ENCODE peak calls at places on chromosomes 5 and 9, in ten cellular contexts. F is hepatocyte; M is adrenal gland; B is mesothelial cell of epicardium; K is A549; L is colonic mucosa; V is astrocyte of the cerebellum; O is heart right ventricle; R is HFFc6; D is CD8-positive, alpha-beta T cell. X is an unnamed sample.
A peak's percentile ranks its signal among the peaks of the same experiment; 100 is the strongest.

GRCh38 chr9:28471261-28471660 is 898.0 kb upstream of the C9orf72 start:
- DNase-seq in F (no peak), M (no peak), B (no peak), K (no peak), L (no peak), V (no peak), O (no peak), R (no peak), D (no peak), X (no peak)

GRCh38 chr9:88804289-88804596 is 187.0 kb upstream of the S1PR3 start:
- DNase-seq in F (no peak), M (no peak), B (no peak), K (no peak), L (no peak), V (no peak), O (no peak), R (peak; percentile 28), D (no peak), X (no peak)

GRCh38 chr9:79764377-79764776 is 192.6 kb downstream of the TLE4 start:
- DNase-seq in F (peak; percentile 30), M (peak; percentile 2), B (no peak), K (peak; percentile 31), L (peak; percentile 30), V (peak; percentile 99), O (peak; percentile 19), R (peak; percentile 99), D (no peak), X (no peak)

GRCh38 chr9:132175431-132175830 is 13.6 kb downstream of the NTNG2 start:
- DNase-seq in F (no peak), M (no peak), B (no peak), K (no peak), L (no peak), V (no peak), O (no peak), R (no peak), D (no peak), X (no peak)

GRCh38 chr5:179914032-179914755 is 6.5 kb upstream of the TBC1D9B start:
- DNase-seq in F (no peak), M (no peak), B (no peak), K (peak; percentile 74), L (peak; percentile 68), V (no peak), O (no peak), R (peak; percentile 43), D (no peak), X (no peak)

GRCh38 chr5:17327048-17327447 is 109.6 kb downstream of the BASP1 start:
- DNase-seq in F (peak; percentile 34), M (no peak), B (no peak), K (no peak), L (no peak), V (no peak), O (no peak), R (no peak), D (no peak), X (no peak)

GRCh38 chr5:179755022-179755421 is 22.4 kb downstream of the MAML1 start:
- DNase-seq in F (peak; percentile 38), M (no peak), B (no peak), K (no peak), L (no peak), V (no peak), O (no peak), R (no peak), D (no peak), X (no peak)

GRCh38 chr5:16992444-16992843 is 56.4 kb upstream of the MYO10 start:
- DNase-seq in F (no peak), M (no peak), B (no peak), K (no peak), L (no peak), V (peak; percentile 18), O (no peak), R (no peak), D (no peak), X (no peak)

GRCh38 chr9:94808926-94809700 is 82.6 kb downstream of the AOPEP start:
- DNase-seq in F (no peak), M (no peak), B (no peak), K (no peak), L (no peak), V (no peak), O (no peak), R (no peak), D (no peak), X (no peak)

GRCh38 chr5:118224546-118224945 is 763.8 kb downstream of the DTWD2 start:
- DNase-seq in F (no peak), M (no peak), B (no peak), K (no peak), L (no peak), V (peak; percentile 85), O (no peak), R (no peak), D (no peak), X (no peak)

GRCh38 chr5:14147210-14147609 is 4.1 kb downstream of the TRIO start:
- DNase-seq in F (no peak), M (peak; percentile 21), B (no peak), K (no peak), L (no peak), V (no peak), O (no peak), R (no peak), D (no peak), X (no peak)

GRCh38 chr5:90418214-90418613 is 8.7 kb upstream of the CETN3 start:
- DNase-seq in F (no peak), M (no peak), B (no peak), K (no peak), L (no peak), V (no peak), O (no peak), R (no peak), D (no peak), X (no peak)

GRCh38 chr5:43193171-43193951 is 1.3 kb downstream of the NIM1K start:
- DNase-seq in F (peak; percentile 57), M (peak; percentile 66), B (no peak), K (peak; percentile 78), L (no peak), V (peak; percentile 74), O (no peak), R (peak; percentile 97), D (no peak), X (no peak)

GRCh38 chr9:109014267-109015025 is 1.1 kb upstream of the CTNNAL1 start:
- DNase-seq in F (peak; percentile 70), M (peak; percentile 52), B (no peak), K (peak; percentile 17), L (peak; percentile 22), V (peak; percentile 22), O (peak; percentile 20), R (peak; percentile 28), D (no peak), X (no peak)

DNA sequence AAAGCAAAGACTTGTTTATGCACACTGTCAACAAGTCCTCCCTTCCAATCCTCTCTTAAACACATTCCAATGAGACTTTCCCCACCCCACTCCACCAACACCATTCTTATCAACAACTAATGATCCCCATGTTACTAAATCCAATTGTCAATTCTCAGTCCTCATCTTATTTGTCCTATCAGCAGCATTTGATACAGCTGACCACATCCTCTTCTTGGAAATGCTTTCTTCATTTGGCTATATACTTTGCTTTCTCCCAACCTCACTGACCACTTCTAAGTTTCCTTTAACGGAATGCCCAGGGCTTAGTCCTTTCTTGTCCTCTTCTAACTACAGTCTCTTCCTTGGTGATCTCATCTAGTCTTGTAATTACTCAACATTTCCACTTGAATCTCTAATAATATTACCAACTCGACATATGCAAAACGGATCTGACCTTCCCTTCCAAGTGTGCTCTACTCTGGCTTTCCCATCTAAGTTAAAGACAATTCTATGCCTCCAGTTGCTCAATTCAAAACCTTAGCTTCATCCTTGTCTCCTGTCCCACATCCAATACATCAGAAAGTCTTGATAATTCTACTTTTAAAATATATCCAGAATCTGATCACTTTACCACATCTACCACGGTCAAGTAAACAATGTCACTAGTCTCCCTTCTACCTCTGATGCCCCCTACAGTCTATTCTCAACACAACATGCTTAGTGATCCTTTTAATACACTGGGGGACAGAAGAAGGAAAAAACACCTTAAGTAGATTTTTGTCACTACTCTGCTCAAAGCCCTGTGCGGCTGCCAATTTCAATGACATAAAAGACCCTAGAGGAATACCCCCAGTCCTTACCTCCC is 25.5 kb downstream of the AGTPBP1 start:
- DNase-seq in F (no peak), M (no peak), B (no peak), K (no peak), L (no peak), V (no peak), O (no peak), R (no peak), D (no peak), X (no peak)
- TF ChIP-seq CTCF in F (no peak), M (no peak), B (no peak), K (peak; percentile 9), L (no peak), V (no peak), O (no peak), R (peak; percentile 37), D (no peak), X (peak; percentile 39)

GRCh38 chr5:138536665-138537315 is 6.2 kb downstream of the ETF1 start:
- DNase-seq in F (peak; percentile 24), M (no peak), B (no peak), K (peak; percentile 40), L (no peak), V (no peak), O (no peak), R (no peak), D (no peak), X (no peak)
- TF ChIP-seq CTCF in F (peak; percentile 28), M (peak; percentile 6), B (peak; percentile 46), K (peak; percentile 15), L (no peak), V (peak; percentile 52), O (peak; percentile 17), R (peak; percentile 69), D (peak; percentile 63), X (peak; percentile 52)

GRCh38 chr9:22005083-22005699 is 3.9 kb downstream of the CDKN2B start:
- DNase-seq in F (no peak), M (no peak), B (no peak), K (no peak), L (no peak), V (no peak), O (no peak), R (no peak), D (no peak), X (no peak)
- TF ChIP-seq CTCF in F (no peak), M (no peak), B (no peak), K (no peak), L (no peak), V (peak; percentile 31), O (no peak), R (peak; percentile 34), D (no peak), X (peak; percentile 27)

DNA sequence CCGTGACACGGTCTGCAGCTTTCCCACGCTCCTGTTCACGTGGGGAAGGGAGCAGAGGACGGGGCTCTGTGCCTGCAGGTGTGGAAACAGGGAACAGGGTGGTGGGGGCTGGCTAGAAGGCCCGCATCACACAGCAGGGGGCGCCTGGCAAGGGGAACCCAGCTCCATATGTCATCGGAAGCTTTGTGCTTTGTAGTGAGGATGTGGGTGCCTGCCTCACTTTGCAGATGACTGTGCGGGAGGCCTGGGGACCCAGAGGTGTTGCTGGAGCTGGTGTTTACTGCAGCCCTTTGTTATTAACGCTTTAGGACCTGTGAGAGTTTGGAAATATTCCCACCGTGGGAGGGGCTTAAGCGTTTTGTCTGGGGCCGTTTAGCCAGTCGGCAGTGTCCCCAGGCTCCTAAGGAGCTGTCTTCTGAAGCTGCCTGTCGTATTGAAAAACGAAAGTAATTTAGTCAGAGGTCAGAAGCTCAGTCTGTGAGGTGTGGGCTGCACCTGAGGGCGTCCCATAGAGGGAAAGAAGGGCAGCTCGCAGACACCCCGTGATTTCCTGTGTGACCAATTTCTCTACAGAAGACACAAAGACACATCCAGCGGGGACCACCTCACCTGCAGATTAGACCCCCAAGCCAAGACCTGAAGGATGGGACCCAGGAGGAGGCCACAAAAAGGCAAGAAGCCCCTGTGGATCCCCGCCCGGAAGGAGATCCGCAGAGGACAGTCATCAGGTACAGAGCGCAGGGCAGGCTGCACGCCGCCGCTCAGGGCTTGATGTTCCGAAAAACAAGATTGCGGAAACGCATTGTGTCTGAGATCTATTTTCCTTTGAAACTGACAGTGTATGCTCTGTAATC is 9.1 kb downstream of the MAN1B1 start:
- DNase-seq in F (no peak), M (no peak), B (no peak), K (no peak), L (no peak), V (no peak), O (no peak), R (no peak), D (peak; percentile 86), X (no peak)
- TF ChIP-seq CTCF in F (no peak), M (no peak), B (no peak), K (no peak), L (no peak), V (no peak), O (no peak), R (peak; percentile 43), D (peak; percentile 68), X (no peak)

X was measured in neural crest cell.